ENCODE peak calls at places on chromosome 16, in five cellular contexts. G, Z, X, P and J are unnamed samples.

GRCh38 chr16:74745926-74746325 is 28.7 kb downstream of the FA2H start:
- DNase-seq in Z (no peak), X (no peak), P (no peak), G (no peak), J (no peak)

GRCh38 chr16:65235339-65236177 is 113.7 kb upstream of the CDH11 start:
- DNase-seq in X (no peak), P (no peak), G (no peak), Z (no peak), J (no peak)

GRCh38 chr16:69408451-69408850 is 16.0 kb upstream of the CYB5B start:
- DNase-seq in Z (no peak), P (no peak), G (peak; percentile 11), X (no peak), J (no peak)

GRCh38 chr16:55257971-55258613 is 65.9 kb upstream of the IRX6 start:
- DNase-seq in P (peak; percentile 26), Z (peak; percentile 79), G (peak; percentile 11), X (peak; percentile 45), J (peak; percentile 80)

GRCh38 chr16:55120408-55120807 is 189.7 kb downstream of the IRX5 start:
- DNase-seq in P (no peak), X (peak; percentile 50), Z (peak; percentile 33), G (no peak), J (peak; percentile 22)

GRCh38 chr16:64880994-64881393 is 240.9 kb downstream of the CDH11 start:
- DNase-seq in P (peak; percentile 15), G (no peak), X (no peak), Z (no peak), J (no peak)

GRCh38 chr16:67034478-67034877 is 5.5 kb downstream of the CBFB start:
- DNase-seq in P (peak; percentile 66), G (no peak), Z (no peak), X (no peak), J (peak; percentile 64)

GRCh38 chr16:56423584-56424403 is 1.6 kb downstream of the AMFR start:
- DNase-seq in X (peak; percentile 11), Z (no peak), P (no peak), G (no peak), J (peak; percentile 21)

GRCh38 chr16:85947511-85948509 is 48.8 kb downstream of the IRF8 start:
- DNase-seq in G (no peak), P (no peak), Z (no peak), X (no peak), J (no peak)

GRCh38 chr16:85946680-85947510 is 47.9 kb downstream of the IRF8 start:
- DNase-seq in P (no peak), G (no peak), Z (no peak), X (no peak), J (no peak)

GRCh38 chr16:85943702-85944101 is 44.7 kb downstream of the IRF8 start:
- DNase-seq in P (no peak), G (no peak), X (no peak), Z (no peak), J (no peak)

GRCh38 chr16:85944572-85945423 is 45.8 kb downstream of the IRF8 start:
- DNase-seq in Z (no peak), G (no peak), P (no peak), X (no peak), J (no peak)

DNA sequence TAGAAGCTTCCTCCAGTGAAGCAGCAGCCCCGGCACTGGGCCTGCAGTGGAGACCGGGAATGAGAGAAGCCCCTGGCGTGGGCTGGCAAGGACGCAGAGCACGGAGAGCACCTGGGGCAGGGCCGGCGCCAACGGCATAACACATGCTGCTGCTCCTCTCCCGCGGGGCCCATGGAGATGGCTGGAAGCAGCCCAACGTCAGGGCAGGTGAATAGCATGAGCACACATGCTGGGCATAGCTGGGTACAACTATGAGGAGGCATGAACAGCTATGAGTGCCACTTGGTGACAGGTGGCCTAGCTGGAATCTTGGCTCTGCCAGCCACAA is 46.4 kb downstream of the IRF8 start:
- DNase-seq in G (no peak), X (no peak), P (no peak), Z (no peak), J (no peak)
- H3K4me2 ChIP-seq in G (no peak overlapping the region), X (no peak overlapping the region), P (no peak overlapping the region), Z (no peak overlapping the region), J (no peak overlapping the region)

GRCh38 chr16:11224894-11225676 is 30.9 kb downstream of the SOCS1 start:
- DNase-seq in P (peak; percentile 28), X (no peak), Z (no peak), G (no peak), J (no peak)
- H3K4me2 ChIP-seq in P (peak overlapping the region; percentile 36), X (no peak overlapping the region), Z (no peak overlapping the region), G (no peak overlapping the region), J (no peak overlapping the region)

GRCh38 chr16:1914084-1914608 is 4.1 kb downstream of the HS3ST6 start:
- DNase-seq in Z (no peak), X (no peak), P (no peak), G (no peak), J (no peak)
- H3K4me2 ChIP-seq in Z (peak overlapping the region; percentile 15), X (no peak overlapping the region), P (no peak overlapping the region), G (no peak overlapping the region), J (no peak overlapping the region)

GRCh38 chr16:2687531-2688308 is 5.4 kb downstream of the KCTD5 start:
- DNase-seq in G (no peak), X (peak; percentile 10), Z (no peak), P (no peak), J (no peak)
- H3K4me2 ChIP-seq in G (no peak overlapping the region), X (no peak overlapping the region), Z (no peak overlapping the region), P (no peak overlapping the region), J (no peak overlapping the region)

GRCh38 chr16:85453-85782 is 7.4 kb downstream of the MPG start:
- DNase-seq in X (no peak), Z (no peak), P (no peak), G (no peak), J (no peak)
- H3K4me2 ChIP-seq in X (peak overlapping the region; percentile 56), Z (no peak overlapping the region), P (no peak overlapping the region), G (no peak overlapping the region), J (peak overlapping the region; percentile 60)

GRCh38 chr16:85536073-85536410 is 77.1 kb upstream of the GSE1 start:
- DNase-seq in G (no peak), Z (no peak), X (no peak), P (no peak), J (peak; percentile 39)

GRCh38 chr16:85534536-85535351 is 78.4 kb upstream of the GSE1 start:
- DNase-seq in X (no peak), G (no peak), Z (no peak), P (no peak), J (no peak)

GRCh38 chr16:85537331-85537788 is 75.8 kb upstream of the GSE1 start:
- DNase-seq in G (no peak), X (no peak), P (no peak), Z (no peak), J (no peak)

GRCh38 chr16:85536411-85537330 is 76.5 kb upstream of the GSE1 start:
- DNase-seq in P (no peak), X (no peak), Z (no peak), G (no peak), J (no peak)

DNA sequence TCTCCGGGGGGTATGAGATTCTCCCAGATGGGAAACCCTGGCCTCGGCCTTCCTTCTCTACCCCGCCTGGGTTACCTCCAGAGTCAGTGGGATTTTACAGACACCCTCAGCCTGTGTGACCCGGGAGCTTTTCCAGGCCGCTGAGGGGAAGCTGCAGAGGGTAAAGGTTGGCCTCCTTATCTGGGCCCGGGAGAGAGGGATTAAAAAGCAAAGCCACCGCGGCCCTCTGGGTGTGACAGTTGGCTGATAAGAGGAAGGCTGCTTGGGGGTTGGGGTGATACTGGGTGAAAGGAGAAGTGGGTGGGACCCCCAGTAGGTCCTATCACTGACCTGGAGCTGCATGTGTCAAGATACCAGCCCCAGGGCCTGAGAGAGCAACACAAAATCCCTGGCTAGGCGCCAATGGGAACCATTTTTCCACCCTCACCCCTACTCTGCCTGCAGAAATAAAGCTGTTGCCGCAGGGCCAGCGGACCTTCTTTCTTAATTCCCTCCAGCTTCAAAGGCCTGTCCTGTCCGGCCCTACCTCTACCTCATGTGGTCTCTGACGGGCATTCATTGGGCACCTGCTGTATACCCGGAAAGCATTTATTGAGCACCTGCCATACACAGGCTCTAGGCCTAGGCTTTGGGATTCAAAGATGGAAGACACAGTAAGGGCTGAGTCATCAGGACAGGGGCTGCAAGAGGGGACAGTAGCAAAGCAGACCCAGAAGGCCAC is 77.6 kb upstream of the GSE1 start:
- DNase-seq in P (no peak), X (no peak), G (no peak), Z (no peak), J (no peak)
- H3K4me2 ChIP-seq in P (no peak overlapping the region), X (no peak overlapping the region), G (no peak overlapping the region), Z (peak overlapping the region; percentile 31), J (no peak overlapping the region)

DNA sequence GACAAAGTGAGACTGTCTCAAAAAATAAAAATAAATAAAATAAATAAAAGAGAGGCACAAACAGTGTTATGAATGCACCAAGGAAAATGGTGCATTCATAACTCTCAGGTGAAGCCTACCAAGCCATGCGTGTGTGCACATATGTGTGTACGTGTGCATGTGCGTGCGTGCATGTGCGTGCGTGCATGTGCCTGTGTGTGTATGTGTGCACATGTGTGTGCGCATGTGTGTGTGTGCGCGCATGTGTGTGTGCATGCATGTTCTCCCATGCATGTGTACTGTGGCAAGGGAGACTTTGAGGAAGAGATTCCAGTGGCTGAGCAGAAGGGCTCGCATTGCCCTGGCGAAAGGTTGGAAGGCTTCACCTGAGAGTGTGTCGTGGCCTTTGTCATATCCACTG is 4.7 kb downstream of the SPN start:
- DNase-seq in P (no peak), X (no peak), Z (no peak), G (no peak), J (no peak)
- H3K4me2 ChIP-seq in P (no peak overlapping the region), X (no peak overlapping the region), Z (no peak overlapping the region), G (no peak overlapping the region), J (no peak overlapping the region)

GRCh38 chr16:90081606-90081970 is 4.5 kb upstream of the PRDM7 start:
- DNase-seq in Z (peak; percentile 20), X (no peak), P (no peak), G (no peak), J (peak; percentile 15)

GRCh38 chr16:90078594-90078895 is 1.4 kb upstream of the PRDM7 start:
- DNase-seq in P (no peak), Z (no peak), G (no peak), X (no peak), J (no peak)

GRCh38 chr16:90083139-90083538 is 6.0 kb upstream of the PRDM7 start:
- DNase-seq in X (no peak), P (no peak), G (no peak), Z (no peak), J (no peak)

GRCh38 chr16:90077240-90077756 is at the start of gene PRDM7:
- DNase-seq in P (peak; percentile 94), G (peak; percentile 100), X (peak; percentile 97), Z (peak; percentile 96), J (peak; percentile 96)

DNA sequence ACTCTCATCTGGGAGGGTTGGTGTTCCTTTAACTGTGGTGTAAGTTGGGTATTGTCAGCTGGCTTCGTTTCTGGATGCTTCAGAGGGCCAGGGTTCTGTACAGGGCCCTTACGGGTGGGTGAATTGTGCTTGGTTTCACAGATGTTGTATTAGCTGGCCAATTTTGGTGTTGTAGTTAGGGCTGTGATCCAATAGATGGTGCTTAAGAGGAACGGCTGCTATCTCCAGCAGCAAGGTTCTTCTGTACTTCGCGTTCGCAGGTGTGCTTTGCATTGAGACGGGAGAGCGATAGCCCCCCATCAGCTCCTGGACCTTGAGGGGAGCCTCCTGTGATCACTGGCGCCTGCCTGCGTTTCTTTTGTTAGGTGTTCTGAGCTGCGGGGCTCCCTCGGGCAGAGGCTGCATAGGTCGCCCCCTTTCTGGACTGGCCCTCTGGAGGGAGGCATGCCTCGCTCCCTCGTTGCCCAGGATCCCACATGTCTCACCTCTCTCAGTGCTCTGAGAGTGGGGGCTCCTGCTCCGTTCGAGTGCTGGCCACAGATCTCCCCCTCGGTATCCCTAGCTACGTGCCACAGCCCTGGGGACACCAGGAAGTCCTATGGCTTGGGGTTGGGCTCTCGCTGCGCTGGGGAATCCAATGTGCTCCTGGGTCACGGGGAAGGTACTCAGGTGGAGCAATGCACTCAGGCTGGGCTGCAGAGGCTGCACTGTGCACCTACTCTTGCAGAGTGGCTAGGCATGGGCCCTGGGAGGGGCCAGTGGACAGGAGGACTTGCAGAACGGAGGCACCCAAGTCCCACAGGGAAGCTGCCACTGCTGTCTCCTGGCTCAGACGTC is 844 bp upstream of the PRDM7 start:
- DNase-seq in G (peak; percentile 17), Z (peak; percentile 33), P (peak; percentile 42), X (peak; percentile 14), J (peak; percentile 62)
- H3K4me2 ChIP-seq in G (peak overlapping the region; percentile 94), Z (peak overlapping the region; percentile 73), P (peak overlapping the region; percentile 79), X (peak overlapping the region; percentile 81), J (peak overlapping the region; percentile 92)